ENCODE peak calls at places on chromosomes 3 and 15, in four cellular contexts. One of them, this sample, is unnamed. For H3K4me1, the result is how much of the 10 kb centered on the place peaks cover.

GRCh38 chr3:29279830-29280229 is 1.0 kb upstream of the RBMS3 start:
- DNase-seq in uterus: peak
- DNase-seq in GM23338: no peak
- DNase-seq in HCT116: no peak
- DNase-seq in this sample: peak

GRCh38 chr15:81152799-81153198 is 18.7 kb downstream of the CFAP161 start:
- DNase-seq in GM23338: no peak
- DNase-seq in uterus: no peak
- DNase-seq in HCT116: no peak
- DNase-seq in this sample: no peak

GRCh38 chr3:123152656-123153055 is 49.1 kb upstream of the SEC22A start:
- DNase-seq in GM23338: no peak
- DNase-seq in HCT116: no peak
- DNase-seq in uterus: no peak
- DNase-seq in this sample: no peak

GRCh38 chr3:83189634-83190033 is 1428.2 kb upstream of the GBE1 start:
- DNase-seq in uterus: no peak
- DNase-seq in HCT116: no peak
- DNase-seq in GM23338: no peak
- DNase-seq in this sample: no peak

GRCh38 chr15:99745687-99746086 is 12.4 kb upstream of the LYSMD4 start:
- DNase-seq in HCT116: no peak
- DNase-seq in GM23338: no peak
- DNase-seq in uterus: no peak
- DNase-seq in this sample: no peak

GRCh38 chr3:115164374-115165221 is 17.5 kb upstream of the ZBTB20 start:
- DNase-seq in GM23338: no peak
- DNase-seq in uterus: no peak
- DNase-seq in HCT116: no peak
- DNase-seq in this sample: no peak

GRCh38 chr3:6791161-6791560 is 69.8 kb upstream of the GRM7 start:
- DNase-seq in uterus: no peak
- DNase-seq in GM23338: no peak
- DNase-seq in HCT116: no peak
- DNase-seq in this sample: no peak

GRCh38 chr15:40342421-40343313 is 1.9 kb upstream of the CCDC9B start:
- DNase-seq in GM23338: no peak
- DNase-seq in HCT116: no peak
- DNase-seq in uterus: no peak
- DNase-seq in this sample: no peak

GRCh38 chr3:100590114-100590839 is 19.1 kb upstream of the ADGRG7 start:
- DNase-seq in uterus: peak
- DNase-seq in GM23338: peak
- DNase-seq in HCT116: peak
- DNase-seq in this sample: peak

GRCh38 chr15:43067717-43068461 is 37.9 kb downstream of the UBR1 start:
- DNase-seq in GM23338: peak
- DNase-seq in uterus: no peak
- DNase-seq in HCT116: peak
- DNase-seq in this sample: no peak

GRCh38 chr3:41117398-41117870 is 81.9 kb upstream of the CTNNB1 start:
- DNase-seq in uterus: peak
- DNase-seq in HCT116: peak
- DNase-seq in GM23338: peak
- DNase-seq in this sample: peak

GRCh38 chr3:126494831-126495230 is 19.1 kb upstream of the ZXDC start:
- DNase-seq in GM23338: no peak
- DNase-seq in HCT116: no peak
- DNase-seq in uterus: no peak
- DNase-seq in this sample: no peak

GRCh38 chr3:167274141-167274874 is 105.8 kb downstream of the ZBBX start:
- DNase-seq in GM23338: no peak
- DNase-seq in uterus: no peak
- DNase-seq in HCT116: no peak
- DNase-seq in this sample: no peak

GRCh38 chr3:189637755-189638154 is 6.6 kb downstream of the TP63 start:
- DNase-seq in uterus: no peak
- DNase-seq in GM23338: no peak
- DNase-seq in HCT116: no peak
- DNase-seq in this sample: no peak

GRCh38 chr3:32222950-32223349 is 15.5 kb upstream of the CMTM8 start:
- DNase-seq in GM23338: no peak
- DNase-seq in uterus: no peak
- DNase-seq in HCT116: no peak
- DNase-seq in this sample: no peak

GRCh38 chr15:68552773-68553172 is 26.0 kb upstream of the CORO2B start:
- DNase-seq in uterus: peak
- DNase-seq in HCT116: no peak
- DNase-seq in GM23338: no peak
- DNase-seq in this sample: no peak

GRCh38 chr15:39404767-39405173 is 176.1 kb upstream of the THBS1 start:
- DNase-seq in HCT116: no peak
- DNase-seq in GM23338: no peak
- DNase-seq in uterus: no peak
- DNase-seq in this sample: no peak

GRCh38 chr15:42919794-42920280 is 741 bp downstream of the TTBK2 start:
- DNase-seq in uterus: no peak
- DNase-seq in HCT116: no peak
- DNase-seq in GM23338: peak
- DNase-seq in this sample: no peak

GRCh38 chr3:128727996-128728395 is 2.0 kb downstream of the RAB7A start:
- DNase-seq in uterus: no peak
- DNase-seq in HCT116: no peak
- DNase-seq in GM23338: no peak
- DNase-seq in this sample: no peak

GRCh38 chr15:40340740-40341400 is at the start of gene CCDC9B:
- DNase-seq in uterus: peak
- DNase-seq in HCT116: peak
- DNase-seq in GM23338: no peak
- DNase-seq in this sample: peak

GRCh38 chr3:118692417-118692816 is 342.2 kb downstream of the IGSF11 start:
- DNase-seq in HCT116: no peak
- DNase-seq in uterus: no peak
- DNase-seq in GM23338: no peak
- DNase-seq in this sample: no peak

GRCh38 chr15:96544162-96544756 is 213.8 kb downstream of the NR2F2 start:
- DNase-seq in uterus: no peak
- DNase-seq in HCT116: no peak
- DNase-seq in GM23338: peak
- DNase-seq in this sample: no peak

GRCh38 chr15:62389887-62390792 is 225.1 kb upstream of the C2CD4B start:
- DNase-seq in GM23338: peak
- DNase-seq in HCT116: peak
- DNase-seq in uterus: peak
- DNase-seq in this sample: peak

GRCh38 chr15:58330468-58330793 is 101.4 kb upstream of the LIPC start:
- DNase-seq in HCT116: no peak
- DNase-seq in uterus: no peak
- DNase-seq in GM23338: no peak
- DNase-seq in this sample: no peak

GRCh38 chr3:10248984-10249748 is 907 bp downstream of the TATDN2 start:
- DNase-seq in HCT116: no peak
- DNase-seq in GM23338: peak
- DNase-seq in uterus: peak
- DNase-seq in this sample: peak

GRCh38 chr15:68578960-68579935 is at the start of gene CORO2B:
- DNase-seq in uterus: peak
- DNase-seq in GM23338: peak
- DNase-seq in HCT116: no peak
- DNase-seq in this sample: peak

GRCh38 chr3:101039285-101039684 is 46.1 kb upstream of the ABI3BP start:
- DNase-seq in uterus: no peak
- DNase-seq in GM23338: no peak
- DNase-seq in HCT116: no peak
- DNase-seq in this sample: no peak

GRCh38 chr3:170572665-170573253 is 13.1 kb downstream of the SLC7A14 start:
- DNase-seq in uterus: no peak
- DNase-seq in HCT116: no peak
- DNase-seq in GM23338: no peak
- DNase-seq in this sample: no peak

GRCh38 chr3:16992198-16992597 is 107.4 kb downstream of the PLCL2 start:
- DNase-seq in HCT116: no peak
- DNase-seq in GM23338: no peak
- DNase-seq in uterus: no peak
- DNase-seq in this sample: no peak

GRCh38 chr3:49333091-49333490 is 6.8 kb downstream of the USP4 start:
- DNase-seq in GM23338: no peak
- DNase-seq in HCT116: no peak
- DNase-seq in uterus: no peak
- DNase-seq in this sample: no peak

GRCh38 chr3:49327485-49327884 is 12.4 kb downstream of the USP4 start:
- DNase-seq in HCT116: no peak
- DNase-seq in GM23338: peak
- DNase-seq in uterus: no peak
- DNase-seq in this sample: no peak

GRCh38 chr3:49324768-49325167 is 15.1 kb downstream of the USP4 start:
- DNase-seq in uterus: no peak
- DNase-seq in GM23338: no peak
- DNase-seq in HCT116: no peak
- DNase-seq in this sample: no peak

DNA sequence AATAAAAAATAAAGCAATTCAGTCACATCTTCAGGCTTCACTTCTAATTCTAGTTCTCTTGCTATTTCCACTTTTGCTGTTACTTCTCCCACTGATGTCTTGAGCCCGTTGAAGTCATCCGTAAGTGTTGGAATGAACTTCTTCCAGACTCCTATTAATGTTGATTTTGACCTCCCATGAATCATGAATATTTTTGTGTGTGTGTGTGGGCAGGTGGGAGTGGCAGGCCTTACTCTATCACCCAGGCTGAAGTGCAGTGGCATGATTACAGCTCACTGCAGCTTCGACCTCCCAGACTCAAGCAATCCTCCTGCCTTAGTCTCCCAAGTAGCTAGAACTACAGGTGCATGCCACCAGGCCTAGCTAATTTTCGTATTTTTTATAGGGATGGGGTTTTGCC is 10.7 kb downstream of the USP4 start:
- DNase-seq in uterus: no peak
- DNase-seq in HCT116: no peak
- DNase-seq in GM23338: no peak
- DNase-seq in this sample: no peak
- H3K27ac ChIP-seq in uterus: no peak
- H3K27ac ChIP-seq in HCT116: no peak
- H3K27ac ChIP-seq in GM23338: no peak
- H3K27ac ChIP-seq in this sample: no peak

GRCh38 chr3:15313461-15313860 is 18.9 kb downstream of the SH3BP5 start:
- DNase-seq in uterus: no peak
- DNase-seq in HCT116: no peak
- DNase-seq in GM23338: no peak
- DNase-seq in this sample: no peak
- H3K4me1 ChIP-seq in uterus: under half
- H3K4me1 ChIP-seq in HCT116: under half
- H3K4me1 ChIP-seq in GM23338: under half
- H3K4me1 ChIP-seq in this sample: under half

DNA sequence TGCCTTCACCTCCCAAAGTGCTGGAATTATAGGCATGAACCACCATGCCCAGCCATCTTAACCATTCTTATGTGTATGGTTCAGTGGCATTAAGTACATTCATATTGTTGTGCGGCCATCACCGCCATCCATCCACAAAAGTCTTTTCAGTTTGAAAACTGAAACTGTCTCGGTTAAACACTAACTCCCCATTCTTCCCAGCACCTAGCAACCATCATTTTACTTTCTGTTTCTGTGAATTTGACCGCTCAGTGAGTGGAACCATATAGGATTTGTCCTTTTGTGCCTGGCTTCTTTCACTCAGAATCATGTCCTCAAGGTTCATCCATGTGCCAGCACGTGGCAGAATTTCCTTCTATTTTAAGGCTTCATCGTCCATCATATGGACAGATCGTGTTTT is 5.8 kb downstream of the MCM2 start:
- DNase-seq in GM23338: no peak
- DNase-seq in HCT116: no peak
- DNase-seq in uterus: no peak
- DNase-seq in this sample: no peak
- H3K27ac ChIP-seq in GM23338: no peak
- H3K27ac ChIP-seq in HCT116: no peak
- H3K27ac ChIP-seq in uterus: no peak
- H3K27ac ChIP-seq in this sample: no peak

DNA sequence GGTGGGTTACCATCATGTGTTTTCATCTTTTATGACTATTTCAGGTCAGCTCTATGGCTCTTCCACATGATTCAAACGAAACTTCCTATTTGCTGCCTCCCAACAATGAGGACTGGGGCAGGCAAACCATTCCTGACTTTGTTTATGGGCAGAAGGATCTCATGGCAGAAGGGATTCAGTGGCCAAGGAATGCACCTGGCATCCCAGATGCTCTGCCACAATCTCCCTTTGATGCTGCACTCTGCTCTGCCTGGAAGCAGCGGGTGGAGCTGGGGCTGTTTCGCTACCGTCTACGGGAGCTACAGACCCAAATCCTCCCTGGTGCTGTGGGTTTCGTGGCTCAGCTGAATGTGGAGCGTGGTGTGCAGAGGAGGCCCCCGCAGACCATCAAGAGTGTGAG is 6.8 kb downstream of the GDPGP1 start:
- DNase-seq in HCT116: no peak
- DNase-seq in GM23338: peak
- DNase-seq in uterus: no peak
- DNase-seq in this sample: no peak
- H3K4me1 ChIP-seq in HCT116: under half
- H3K4me1 ChIP-seq in GM23338: under half
- H3K4me1 ChIP-seq in uterus: under half
- H3K4me1 ChIP-seq in this sample: under half

DNA sequence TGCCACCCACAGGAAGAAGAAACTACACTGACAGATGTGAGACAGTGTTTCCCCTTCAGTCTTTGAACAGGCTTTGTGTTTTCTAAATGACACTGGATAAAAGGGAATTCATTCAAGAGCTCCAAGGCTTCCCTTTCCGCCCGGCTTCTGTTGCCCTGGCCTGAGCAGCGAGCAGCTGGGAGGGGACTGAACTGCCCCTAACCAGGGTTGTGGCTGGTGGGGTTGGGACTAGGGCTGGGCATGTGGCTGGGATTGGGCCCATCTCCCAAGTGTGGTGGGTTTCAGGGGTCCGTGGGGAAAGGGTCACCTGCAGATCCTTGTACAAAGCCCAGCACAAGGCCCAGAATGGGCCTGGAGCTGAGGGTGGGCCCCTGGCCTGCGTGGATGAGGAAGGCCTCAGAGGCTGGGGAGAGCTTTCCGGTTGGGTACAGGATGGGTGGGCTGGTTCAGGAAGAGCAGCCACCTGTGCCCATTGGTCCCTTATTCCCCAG is 10.4 kb downstream of the VILL start:
- DNase-seq in GM23338: no peak
- DNase-seq in uterus: no peak
- DNase-seq in HCT116: no peak
- DNase-seq in this sample: no peak
- H3K27ac ChIP-seq in GM23338: no peak
- H3K27ac ChIP-seq in uterus: no peak
- H3K27ac ChIP-seq in HCT116: no peak
- H3K27ac ChIP-seq in this sample: no peak